ENCODE peak calls at places on chromosomes 16 and 17, in ten cellular contexts. U is stimulated activated CD8-positive, alpha-beta memory T cell treated with anti-CD3 and anti-CD28 coated beads, Interleukin-4, amount 100 ng/mL, for 4 hours; X is retinal pigment epithelial cell; S is effector CD4-positive, alpha-beta T cell; J is head of caudate nucleus; C is neural crest cell; E is C1 segment of cervical spinal cord; L is hepatocyte; V is HuH-7.5; T is NCI-H460. N is an unnamed sample.

GRCh38 chr16:14447783-14448182 is 182.3 kb downstream of the PARN start:
- DNase-seq in U (no peak), X (no peak), S (no peak), J (no peak), C (no peak), E (no peak), L (no peak), V (no peak), T (no peak), N (no peak)

GRCh38 chr17:63853260-63853659 is 10.8 kb upstream of the SMARCD2 start:
- DNase-seq in U (no peak), X (no peak), S (no peak), J (no peak), C (no peak), E (no peak), L (no peak), V (no peak), T (no peak), N (no peak)

GRCh38 chr17:28426081-28426519 is 20.1 kb upstream of the SLC46A1 start:
- DNase-seq in U (no peak), X (no peak), S (no peak), J (no peak), C (peak), E (no peak), L (no peak), V (peak), T (no peak), N (no peak)

GRCh38 chr17:48541574-48542113 is 3.3 kb downstream of the HOXB2 start:
- DNase-seq in U (no peak), X (no peak), S (peak), J (no peak), C (no peak), E (peak), L (peak), V (no peak), T (no peak), N (peak)

GRCh38 chr16:89922477-89922883 is 662 bp upstream of the TUBB3 start:
- DNase-seq in U (no peak), X (peak), S (no peak), J (no peak), C (peak), E (peak), L (peak), V (peak), T (peak), N (peak)

GRCh38 chr17:12256380-12256995 is 235.8 kb downstream of the MAP2K4 start:
- DNase-seq in U (no peak), X (peak), S (no peak), J (no peak), C (peak), E (no peak), L (peak), V (peak), T (peak), N (peak)

GRCh38 chr17:14092808-14093207 is 23.5 kb downstream of the COX10 start:
- DNase-seq in U (no peak), X (peak), S (no peak), J (no peak), C (no peak), E (no peak), L (no peak), V (no peak), T (no peak), N (no peak)

GRCh38 chr16:83533193-83533592 is 274.6 kb upstream of the HSBP1 start:
- DNase-seq in U (no peak), X (no peak), S (no peak), J (no peak), C (no peak), E (no peak), L (no peak), V (no peak), T (peak), N (peak)

GRCh38 chr17:72561266-72561665 is 440.4 kb downstream of the SOX9 start:
- DNase-seq in U (no peak), X (no peak), S (no peak), J (no peak), C (no peak), E (no peak), L (no peak), V (no peak), T (no peak), N (no peak)

GRCh38 chr17:81037026-81037782 is 2.3 kb downstream of the BAIAP2 start:
- DNase-seq in U (no peak), X (no peak), S (no peak), J (no peak), C (no peak), E (no peak), L (no peak), V (no peak), T (no peak), N (no peak)

GRCh38 chr16:919658-920631 is 50.8 kb downstream of the LMF1 start:
- DNase-seq in U (no peak), X (no peak), S (no peak), J (no peak), C (no peak), E (no peak), L (peak), V (no peak), T (no peak), N (no peak)

GRCh38 chr17:43598359-43599045 is 52.4 kb upstream of the ETV4 start:
- DNase-seq in U (no peak), X (no peak), S (no peak), J (no peak), C (no peak), E (no peak), L (no peak), V (no peak), T (no peak), N (no peak)

GRCh38 chr16:31216552-31217530 is at the start of gene PYDC1:
- DNase-seq in U (no peak), X (no peak), S (no peak), J (no peak), C (no peak), E (no peak), L (no peak), V (no peak), T (no peak), N (no peak)

GRCh38 chr17:55634702-55635101 is 88.0 kb downstream of the TMEM100 start:
- DNase-seq in U (no peak), X (no peak), S (no peak), J (no peak), C (no peak), E (no peak), L (no peak), V (no peak), T (no peak), N (no peak)

GRCh38 chr17:39737331-39737760 is 392 bp upstream of the GRB7 start:
- DNase-seq in U (no peak), X (no peak), S (no peak), J (no peak), C (no peak), E (no peak), L (peak), V (no peak), T (no peak), N (no peak)

GRCh38 chr16:82070656-82071369 is 35.8 kb downstream of the HSD17B2 start:
- DNase-seq in U (no peak), X (peak), S (no peak), J (no peak), C (no peak), E (no peak), L (no peak), V (no peak), T (peak), N (no peak)

GRCh38 chr17:56894859-56895455 is 18.9 kb downstream of the TRIM25 start:
- DNase-seq in U (no peak), X (no peak), S (no peak), J (no peak), C (no peak), E (no peak), L (no peak), V (no peak), T (no peak), N (no peak)

GRCh38 chr17:38751144-38751802 is 1.3 kb upstream of the PSMB3 start:
- DNase-seq in U (no peak), X (no peak), S (no peak), J (no peak), C (no peak), E (no peak), L (peak), V (no peak), T (no peak), N (no peak)

GRCh38 chr17:7853693-7854043 is 1.2 kb upstream of the TMEM88 start:
- DNase-seq in U (no peak), X (no peak), S (no peak), J (no peak), C (no peak), E (no peak), L (peak), V (no peak), T (no peak), N (no peak)

GRCh38 chr16:80466024-80466986 is 74.5 kb upstream of the DYNLRB2 start:
- DNase-seq in U (peak), X (peak), S (peak), J (peak), C (peak), E (peak), L (peak), V (peak), T (peak), N (peak)

GRCh38 chr17:74433421-74434121 is 1.7 kb downstream of the GPRC5C start:
- DNase-seq in U (no peak), X (no peak), S (no peak), J (no peak), C (no peak), E (no peak), L (peak), V (no peak), T (no peak), N (no peak)

GRCh38 chr17:20993863-20994778 is 48.7 kb downstream of the USP22 start:
- DNase-seq in U (no peak), X (no peak), S (no peak), J (no peak), C (no peak), E (no peak), L (peak), V (no peak), T (no peak), N (no peak)

GRCh38 chr17:79990051-79990592 is 45.5 kb downstream of the TBC1D16 start:
- DNase-seq in U (no peak), X (no peak), S (no peak), J (no peak), C (no peak), E (no peak), L (peak), V (no peak), T (no peak), N (no peak)

GRCh38 chr16:23081675-23082119 is 67.6 kb downstream of the USP31 start:
- DNase-seq in U (no peak), X (no peak), S (no peak), J (no peak), C (no peak), E (no peak), L (peak), V (no peak), T (no peak), N (no peak)

GRCh38 chr16:49493836-49494235 is 120.2 kb downstream of the C16orf78 start:
- DNase-seq in U (no peak), X (no peak), S (no peak), J (peak), C (no peak), E (no peak), L (no peak), V (no peak), T (no peak), N (no peak)